ENCODE peak calls at places on chromosomes 13 and 19, in eight cellular contexts. L is NCI-H1930, Z is activated gamma-delta T cell treated with Interleukin-2 at 50 U/mL for 16 hours, Y is EH, V is T1000, P is T-helper 2 cell, X is frontal cortex, N is stomach. E is an unnamed sample.

GRCh38 chr13:109275848-109276247 is 510.5 kb downstream of the IRS2 start:
- DNase-seq in V (no peak), Z (no peak), L (no peak), N (no peak), P (no peak), Y (no peak), X (no peak), E (no peak)

GRCh38 chr19:39631626-39632025 is 24.1 kb upstream of the LGALS16 start:
- DNase-seq in P (no peak), L (no peak), Y (no peak), Z (no peak), N (no peak), V (no peak), X (no peak), E (no peak)

GRCh38 chr13:21898990-21899389 is 228.1 kb downstream of the FGF9 start:
- DNase-seq in N (no peak), Z (no peak), L (no peak), V (no peak), X (no peak), Y (no peak), P (no peak), E (no peak)

GRCh38 chr13:21925720-21926119 is 254.8 kb downstream of the FGF9 start:
- DNase-seq in Z (no peak), P (no peak), V (no peak), L (no peak), X (no peak), Y (no peak), N (no peak), E (no peak)

GRCh38 chr19:27795369-27795768 is 1417.6 kb downstream of the UQCRFS1 start:
- DNase-seq in Z (no peak), P (no peak), L (no peak), N (no peak), Y (no peak), X (no peak), V (no peak), E (no peak)

GRCh38 chr13:46521921-46522691 is 30.9 kb upstream of the LRCH1 start:
- DNase-seq in L (no peak), N (no peak), P (no peak), X (no peak), V (no peak), Y (no peak), Z (no peak), E (no peak)

GRCh38 chr19:51186323-51186722 is 38.6 kb upstream of the CD33 start:
- DNase-seq in L (no peak), Z (no peak), Y (no peak), P (no peak), V (no peak), X (no peak), N (no peak), E (no peak)

GRCh38 chr13:60957816-60958215 is 457.8 kb downstream of the PCDH20 start:
- DNase-seq in N (no peak), Y (no peak), V (no peak), X (no peak), L (no peak), Z (no peak), P (no peak), E (no peak)

GRCh38 chr19:13381827-13382632 is 124.2 kb downstream of the CACNA1A start:
- DNase-seq in Z (no peak), X (no peak), P (no peak), N (no peak), V (no peak), Y (no peak), L (no peak), E (no peak)

GRCh38 chr19:31140717-31141116 is 208.5 kb downstream of the TSHZ3 start:
- DNase-seq in N (no peak), P (no peak), Z (no peak), X (no peak), L (no peak), V (no peak), Y (peak), E (no peak)

GRCh38 chr13:80359459-80360297 is 18.8 kb upstream of the SPRY2 start:
- DNase-seq in V (no peak), P (no peak), Y (peak), Z (no peak), X (no peak), N (no peak), L (no peak), E (no peak)

GRCh38 chr13:114157869-114158495 is 21.1 kb upstream of the CFAP97D2 start:
- DNase-seq in N (no peak), X (no peak), V (no peak), L (no peak), Y (no peak), Z (no peak), P (no peak), E (no peak)

GRCh38 chr19:46456930-46457329 is 14.4 kb downstream of the PNMA8A start:
- DNase-seq in Y (no peak), L (no peak), X (no peak), N (no peak), V (no peak), Z (no peak), P (no peak), E (no peak)

GRCh38 chr13:31790992-31791391 is 51.7 kb downstream of the RXFP2 start:
- DNase-seq in Z (no peak), X (no peak), V (no peak), P (no peak), L (no peak), N (no peak), Y (peak), E (no peak)

GRCh38 chr13:35818577-35819165 is 312.5 kb downstream of the DCLK1 start:
- DNase-seq in L (no peak), X (no peak), Z (no peak), N (no peak), V (no peak), Y (peak), P (no peak), E (peak)

GRCh38 chr13:109818136-109818535 is 31.8 kb upstream of the IRS2 start:
- DNase-seq in Y (peak), P (no peak), X (no peak), N (no peak), V (no peak), L (no peak), Z (no peak), E (no peak)

GRCh38 chr13:111115051-111115840 is at the start of gene ARHGEF7:
- DNase-seq in Y (peak), P (no peak), N (no peak), V (no peak), L (peak), X (peak), Z (no peak), E (no peak)

GRCh38 chr19:2345794-2346663 is 14.0 kb upstream of the TMPRSS9 start:
- DNase-seq in Z (no peak), L (no peak), N (peak), Y (peak), P (no peak), X (no peak), V (no peak), E (no peak)

GRCh38 chr19:4638828-4639530 is at the start of gene TNFAIP8L1:
- DNase-seq in N (peak), L (peak), Y (peak), Z (peak), X (peak), V (peak), P (peak), E (peak)

GRCh38 chr13:71817335-71817734 is 49.7 kb downstream of the DACH1 start:
- DNase-seq in Z (no peak), X (no peak), Y (no peak), P (no peak), N (no peak), L (no peak), V (no peak), E (no peak)

GRCh38 chr19:37999309-38000213 is 92.6 kb downstream of the SIPA1L3 start:
- DNase-seq in V (peak), Y (peak), X (no peak), Z (no peak), L (no peak), N (no peak), P (no peak), E (peak)

GRCh38 chr19:17775245-17775927 is 19.6 kb upstream of the B3GNT3 start:
- DNase-seq in X (no peak), Y (peak), P (no peak), Z (peak), V (no peak), L (no peak), N (peak), E (no peak)

GRCh38 chr19:661427-662196 is 1.4 kb downstream of the RNF126 start:
- DNase-seq in V (no peak), P (peak), X (no peak), N (peak), Y (peak), L (no peak), Z (peak), E (no peak)

GRCh38 chr13:59261928-59262488 is 901.7 kb downstream of the DIAPH3 start:
- DNase-seq in N (no peak), L (no peak), V (no peak), P (no peak), X (no peak), Z (no peak), Y (no peak), E (peak)

GRCh38 chr13:91468301-91468700 is 69.9 kb downstream of the GPC5 start:
- DNase-seq in V (peak), P (no peak), Z (no peak), N (no peak), X (no peak), Y (no peak), L (no peak), E (no peak)

GRCh38 chr19:18551631-18552030 is 6.0 kb upstream of the KXD1 start:
- DNase-seq in V (no peak), X (no peak), Z (no peak), L (no peak), Y (no peak), P (no peak), N (no peak), E (no peak)

GRCh38 chr13:109877809-109878208 is 91.4 kb upstream of the IRS2 start:
- DNase-seq in L (no peak), N (no peak), Y (no peak), P (no peak), Z (no peak), X (no peak), V (no peak), E (no peak)

GRCh38 chr19:38880882-38881609 is 3.0 kb upstream of the RINL start:
- DNase-seq in Y (no peak), P (no peak), X (no peak), V (no peak), N (no peak), Z (no peak), L (no peak), E (no peak)

GRCh38 chr19:10086904-10087256 is 763 bp downstream of the SHFL start:
- DNase-seq in L (no peak), Y (no peak), Z (peak), X (no peak), V (no peak), N (no peak), P (no peak), E (no peak)

GRCh38 chr19:2952953-2953481 is 8.2 kb upstream of the ZNF77 start:
- DNase-seq in L (no peak), Z (no peak), V (no peak), X (no peak), Y (no peak), N (peak), P (no peak), E (no peak)

GRCh38 chr13:19985219-19985556 is 26.7 kb downstream of the ZMYM2 start:
- DNase-seq in V (no peak), Y (no peak), Z (no peak), P (no peak), X (no peak), L (no peak), N (no peak), E (no peak)

GRCh38 chr19:39498262-39499081 is at the start of gene DLL3:
- DNase-seq in X (no peak), Z (no peak), Y (peak), N (no peak), V (no peak), L (peak), P (no peak), E (peak)

GRCh38 chr19:48194041-48194871 is 23.8 kb downstream of the ZSWIM9 start:
- DNase-seq in N (no peak), V (no peak), Y (no peak), X (no peak), Z (peak), L (no peak), P (no peak), E (no peak)

GRCh38 chr19:38918526-38918925 is 6.5 kb upstream of the CCER2 start:
- DNase-seq in Y (no peak), X (no peak), Z (no peak), P (no peak), L (no peak), N (no peak), V (no peak), E (no peak)

GRCh38 chr13:112069727-112070300 is 2.9 kb downstream of the SOX1 start:
- DNase-seq in L (no peak), N (no peak), V (no peak), Z (no peak), Y (no peak), X (no peak), P (no peak), E (no peak)

GRCh38 chr19:37905936-37906867 is at the start of gene WDR87:
- DNase-seq in P (peak), L (peak), X (peak), V (no peak), Z (peak), Y (peak), N (peak), E (no peak)